ENCODE peak calls at places on chromosomes 11 and 22, in ten cellular contexts. One of them, this sample, is unnamed.

GRCh38 chr11:32852142-32852541 is 22.4 kb downstream of the PRRG4 start:
- DNase-seq in activated CD4-positive, alpha-beta memory T cell treated with anti-CD3 and anti-CD28 coated beads, Interleukin-2, amount 10 ng/mL, durations not matched to agents 7 days and 5 days: no peak
- DNase-seq in fibroblast of lung: peak; percentile 30
- DNase-seq in AG04449: no peak
- DNase-seq in omental fat pad: no peak
- DNase-seq in ecto neural progenitor cell: no peak
- DNase-seq in NCI-H460: no peak
- DNase-seq in T47D: no peak
- DNase-seq in activated naive CD8-positive, alpha-beta T cell treated with anti-CD3 and anti-CD28 coated beads for 36 hours: no peak
- DNase-seq in CD8-positive, alpha-beta memory T cell: no peak
- DNase-seq in this sample: no peak

GRCh38 chr22:23281053-23281405 is 100.7 kb downstream of the BCR start:
- DNase-seq in activated CD4-positive, alpha-beta memory T cell treated with anti-CD3 and anti-CD28 coated beads, Interleukin-2, amount 10 ng/mL, durations not matched to agents 7 days and 5 days: no peak
- DNase-seq in fibroblast of lung: no peak
- DNase-seq in AG04449: no peak
- DNase-seq in omental fat pad: no peak
- DNase-seq in ecto neural progenitor cell: no peak
- DNase-seq in NCI-H460: no peak
- DNase-seq in T47D: no peak
- DNase-seq in activated naive CD8-positive, alpha-beta T cell treated with anti-CD3 and anti-CD28 coated beads for 36 hours: no peak
- DNase-seq in CD8-positive, alpha-beta memory T cell: no peak
- DNase-seq in this sample: no peak

GRCh38 chr11:1669546-1670218 is 27.3 kb upstream of the KRTAP5-6 start:
- DNase-seq in activated CD4-positive, alpha-beta memory T cell treated with anti-CD3 and anti-CD28 coated beads, Interleukin-2, amount 10 ng/mL, durations not matched to agents 7 days and 5 days: no peak
- DNase-seq in fibroblast of lung: no peak
- DNase-seq in AG04449: no peak
- DNase-seq in omental fat pad: no peak
- DNase-seq in ecto neural progenitor cell: no peak
- DNase-seq in NCI-H460: no peak
- DNase-seq in T47D: no peak
- DNase-seq in activated naive CD8-positive, alpha-beta T cell treated with anti-CD3 and anti-CD28 coated beads for 36 hours: no peak
- DNase-seq in CD8-positive, alpha-beta memory T cell: no peak
- DNase-seq in this sample: no peak

GRCh38 chr11:126636911-126637799 is 281.7 kb downstream of the ST3GAL4 start:
- DNase-seq in activated CD4-positive, alpha-beta memory T cell treated with anti-CD3 and anti-CD28 coated beads, Interleukin-2, amount 10 ng/mL, durations not matched to agents 7 days and 5 days: no peak
- DNase-seq in fibroblast of lung: no peak
- DNase-seq in AG04449: peak; percentile 69
- DNase-seq in omental fat pad: no peak
- DNase-seq in ecto neural progenitor cell: no peak
- DNase-seq in NCI-H460: no peak
- DNase-seq in T47D: no peak
- DNase-seq in activated naive CD8-positive, alpha-beta T cell treated with anti-CD3 and anti-CD28 coated beads for 36 hours: no peak
- DNase-seq in CD8-positive, alpha-beta memory T cell: no peak
- DNase-seq in this sample: no peak

GRCh38 chr22:29813563-29813962 is 24.5 kb downstream of the ASCC2 start:
- DNase-seq in activated CD4-positive, alpha-beta memory T cell treated with anti-CD3 and anti-CD28 coated beads, Interleukin-2, amount 10 ng/mL, durations not matched to agents 7 days and 5 days: no peak
- DNase-seq in fibroblast of lung: peak; percentile 25
- DNase-seq in AG04449: no peak
- DNase-seq in omental fat pad: no peak
- DNase-seq in ecto neural progenitor cell: no peak
- DNase-seq in NCI-H460: no peak
- DNase-seq in T47D: no peak
- DNase-seq in activated naive CD8-positive, alpha-beta T cell treated with anti-CD3 and anti-CD28 coated beads for 36 hours: no peak
- DNase-seq in CD8-positive, alpha-beta memory T cell: no peak
- DNase-seq in this sample: no peak

GRCh38 chr11:66488957-66489356 is 8.7 kb downstream of the DPP3 start:
- DNase-seq in activated CD4-positive, alpha-beta memory T cell treated with anti-CD3 and anti-CD28 coated beads, Interleukin-2, amount 10 ng/mL, durations not matched to agents 7 days and 5 days: no peak
- DNase-seq in fibroblast of lung: no peak
- DNase-seq in AG04449: no peak
- DNase-seq in omental fat pad: no peak
- DNase-seq in ecto neural progenitor cell: no peak
- DNase-seq in NCI-H460: no peak
- DNase-seq in T47D: no peak
- DNase-seq in activated naive CD8-positive, alpha-beta T cell treated with anti-CD3 and anti-CD28 coated beads for 36 hours: no peak
- DNase-seq in CD8-positive, alpha-beta memory T cell: no peak
- DNase-seq in this sample: no peak

GRCh38 chr11:95923441-95923729 is 522 bp downstream of the MTMR2 start:
- DNase-seq in activated CD4-positive, alpha-beta memory T cell treated with anti-CD3 and anti-CD28 coated beads, Interleukin-2, amount 10 ng/mL, durations not matched to agents 7 days and 5 days: no peak
- DNase-seq in fibroblast of lung: peak; percentile 34
- DNase-seq in AG04449: no peak
- DNase-seq in omental fat pad: no peak
- DNase-seq in ecto neural progenitor cell: no peak
- DNase-seq in NCI-H460: no peak
- DNase-seq in T47D: no peak
- DNase-seq in activated naive CD8-positive, alpha-beta T cell treated with anti-CD3 and anti-CD28 coated beads for 36 hours: no peak
- DNase-seq in CD8-positive, alpha-beta memory T cell: no peak
- DNase-seq in this sample: no peak

GRCh38 chr11:120219935-120220746 is 9.3 kb downstream of the OAF start:
- DNase-seq in activated CD4-positive, alpha-beta memory T cell treated with anti-CD3 and anti-CD28 coated beads, Interleukin-2, amount 10 ng/mL, durations not matched to agents 7 days and 5 days: no peak
- DNase-seq in fibroblast of lung: no peak
- DNase-seq in AG04449: no peak
- DNase-seq in omental fat pad: no peak
- DNase-seq in ecto neural progenitor cell: no peak
- DNase-seq in NCI-H460: no peak
- DNase-seq in T47D: no peak
- DNase-seq in activated naive CD8-positive, alpha-beta T cell treated with anti-CD3 and anti-CD28 coated beads for 36 hours: no peak
- DNase-seq in CD8-positive, alpha-beta memory T cell: no peak
- DNase-seq in this sample: no peak

GRCh38 chr11:944711-945470 is 19.2 kb downstream of the AP2A2 start:
- DNase-seq in activated CD4-positive, alpha-beta memory T cell treated with anti-CD3 and anti-CD28 coated beads, Interleukin-2, amount 10 ng/mL, durations not matched to agents 7 days and 5 days: no peak
- DNase-seq in fibroblast of lung: peak; percentile 62
- DNase-seq in AG04449: no peak
- DNase-seq in omental fat pad: no peak
- DNase-seq in ecto neural progenitor cell: peak; percentile 69
- DNase-seq in NCI-H460: no peak
- DNase-seq in T47D: no peak
- DNase-seq in activated naive CD8-positive, alpha-beta T cell treated with anti-CD3 and anti-CD28 coated beads for 36 hours: no peak
- DNase-seq in CD8-positive, alpha-beta memory T cell: no peak
- DNase-seq in this sample: no peak

GRCh38 chr11:65833297-65834030 is at the start of gene SNX32:
- DNase-seq in activated CD4-positive, alpha-beta memory T cell treated with anti-CD3 and anti-CD28 coated beads, Interleukin-2, amount 10 ng/mL, durations not matched to agents 7 days and 5 days: peak; percentile 96
- DNase-seq in fibroblast of lung: peak; percentile 93
- DNase-seq in AG04449: no peak
- DNase-seq in omental fat pad: peak; percentile 89
- DNase-seq in ecto neural progenitor cell: peak; percentile 98
- DNase-seq in NCI-H460: no peak
- DNase-seq in T47D: no peak
- DNase-seq in activated naive CD8-positive, alpha-beta T cell treated with anti-CD3 and anti-CD28 coated beads for 36 hours: peak; percentile 96
- DNase-seq in CD8-positive, alpha-beta memory T cell: peak; percentile 90
- DNase-seq in this sample: peak; percentile 95

GRCh38 chr11:124834526-124835190 is 30.6 kb upstream of the ROBO3 start:
- DNase-seq in activated CD4-positive, alpha-beta memory T cell treated with anti-CD3 and anti-CD28 coated beads, Interleukin-2, amount 10 ng/mL, durations not matched to agents 7 days and 5 days: no peak
- DNase-seq in fibroblast of lung: no peak
- DNase-seq in AG04449: no peak
- DNase-seq in omental fat pad: no peak
- DNase-seq in ecto neural progenitor cell: no peak
- DNase-seq in NCI-H460: no peak
- DNase-seq in T47D: no peak
- DNase-seq in activated naive CD8-positive, alpha-beta T cell treated with anti-CD3 and anti-CD28 coated beads for 36 hours: no peak
- DNase-seq in CD8-positive, alpha-beta memory T cell: no peak
- DNase-seq in this sample: no peak

GRCh38 chr11:65053826-65054503 is 4.4 kb downstream of the NAALADL1 start:
- DNase-seq in activated CD4-positive, alpha-beta memory T cell treated with anti-CD3 and anti-CD28 coated beads, Interleukin-2, amount 10 ng/mL, durations not matched to agents 7 days and 5 days: no peak
- DNase-seq in fibroblast of lung: no peak
- DNase-seq in AG04449: no peak
- DNase-seq in omental fat pad: no peak
- DNase-seq in ecto neural progenitor cell: no peak
- DNase-seq in NCI-H460: no peak
- DNase-seq in T47D: no peak
- DNase-seq in activated naive CD8-positive, alpha-beta T cell treated with anti-CD3 and anti-CD28 coated beads for 36 hours: no peak
- DNase-seq in CD8-positive, alpha-beta memory T cell: no peak
- DNase-seq in this sample: no peak

GRCh38 chr11:70431611-70432010 is 33.3 kb downstream of the CTTN start:
- DNase-seq in activated CD4-positive, alpha-beta memory T cell treated with anti-CD3 and anti-CD28 coated beads, Interleukin-2, amount 10 ng/mL, durations not matched to agents 7 days and 5 days: no peak
- DNase-seq in fibroblast of lung: no peak
- DNase-seq in AG04449: no peak
- DNase-seq in omental fat pad: no peak
- DNase-seq in ecto neural progenitor cell: no peak
- DNase-seq in NCI-H460: no peak
- DNase-seq in T47D: no peak
- DNase-seq in activated naive CD8-positive, alpha-beta T cell treated with anti-CD3 and anti-CD28 coated beads for 36 hours: no peak
- DNase-seq in CD8-positive, alpha-beta memory T cell: no peak
- DNase-seq in this sample: no peak

GRCh38 chr11:100080401-100080800 is 606.7 kb upstream of the ARHGAP42 start:
- DNase-seq in activated CD4-positive, alpha-beta memory T cell treated with anti-CD3 and anti-CD28 coated beads, Interleukin-2, amount 10 ng/mL, durations not matched to agents 7 days and 5 days: no peak
- DNase-seq in fibroblast of lung: no peak
- DNase-seq in AG04449: no peak
- DNase-seq in omental fat pad: no peak
- DNase-seq in ecto neural progenitor cell: no peak
- DNase-seq in NCI-H460: no peak
- DNase-seq in T47D: no peak
- DNase-seq in activated naive CD8-positive, alpha-beta T cell treated with anti-CD3 and anti-CD28 coated beads for 36 hours: no peak
- DNase-seq in CD8-positive, alpha-beta memory T cell: no peak
- DNase-seq in this sample: no peak

GRCh38 chr11:36405585-36406367 is 104.3 kb downstream of the TRAF6 start:
- DNase-seq in activated CD4-positive, alpha-beta memory T cell treated with anti-CD3 and anti-CD28 coated beads, Interleukin-2, amount 10 ng/mL, durations not matched to agents 7 days and 5 days: no peak
- DNase-seq in fibroblast of lung: no peak
- DNase-seq in AG04449: no peak
- DNase-seq in omental fat pad: no peak
- DNase-seq in ecto neural progenitor cell: no peak
- DNase-seq in NCI-H460: no peak
- DNase-seq in T47D: no peak
- DNase-seq in activated naive CD8-positive, alpha-beta T cell treated with anti-CD3 and anti-CD28 coated beads for 36 hours: no peak
- DNase-seq in CD8-positive, alpha-beta memory T cell: no peak
- DNase-seq in this sample: no peak

GRCh38 chr11:71130106-71130505 is 122.3 kb downstream of the SHANK2 start:
- DNase-seq in activated CD4-positive, alpha-beta memory T cell treated with anti-CD3 and anti-CD28 coated beads, Interleukin-2, amount 10 ng/mL, durations not matched to agents 7 days and 5 days: no peak
- DNase-seq in fibroblast of lung: no peak
- DNase-seq in AG04449: no peak
- DNase-seq in omental fat pad: no peak
- DNase-seq in ecto neural progenitor cell: no peak
- DNase-seq in NCI-H460: no peak
- DNase-seq in T47D: no peak
- DNase-seq in activated naive CD8-positive, alpha-beta T cell treated with anti-CD3 and anti-CD28 coated beads for 36 hours: no peak
- DNase-seq in CD8-positive, alpha-beta memory T cell: no peak
- DNase-seq in this sample: no peak

GRCh38 chr11:75427181-75427580 is 5.8 kb downstream of the KLHL35 start:
- DNase-seq in activated CD4-positive, alpha-beta memory T cell treated with anti-CD3 and anti-CD28 coated beads, Interleukin-2, amount 10 ng/mL, durations not matched to agents 7 days and 5 days: no peak
- DNase-seq in fibroblast of lung: no peak
- DNase-seq in AG04449: no peak
- DNase-seq in omental fat pad: no peak
- DNase-seq in ecto neural progenitor cell: no peak
- DNase-seq in NCI-H460: no peak
- DNase-seq in T47D: no peak
- DNase-seq in activated naive CD8-positive, alpha-beta T cell treated with anti-CD3 and anti-CD28 coated beads for 36 hours: no peak
- DNase-seq in CD8-positive, alpha-beta memory T cell: no peak
- DNase-seq in this sample: no peak

GRCh38 chr11:62599909-62600308 is 1.8 kb downstream of the MTA2 start:
- DNase-seq in activated CD4-positive, alpha-beta memory T cell treated with anti-CD3 and anti-CD28 coated beads, Interleukin-2, amount 10 ng/mL, durations not matched to agents 7 days and 5 days: no peak
- DNase-seq in fibroblast of lung: no peak
- DNase-seq in AG04449: no peak
- DNase-seq in omental fat pad: no peak
- DNase-seq in ecto neural progenitor cell: no peak
- DNase-seq in NCI-H460: no peak
- DNase-seq in T47D: no peak
- DNase-seq in activated naive CD8-positive, alpha-beta T cell treated with anti-CD3 and anti-CD28 coated beads for 36 hours: peak; percentile 25
- DNase-seq in CD8-positive, alpha-beta memory T cell: no peak
- DNase-seq in this sample: no peak

GRCh38 chr11:78231962-78232459 is 43.3 kb downstream of the USP35 start:
- DNase-seq in activated CD4-positive, alpha-beta memory T cell treated with anti-CD3 and anti-CD28 coated beads, Interleukin-2, amount 10 ng/mL, durations not matched to agents 7 days and 5 days: no peak
- DNase-seq in fibroblast of lung: peak; percentile 80
- DNase-seq in AG04449: no peak
- DNase-seq in omental fat pad: no peak
- DNase-seq in ecto neural progenitor cell: no peak
- DNase-seq in NCI-H460: no peak
- DNase-seq in T47D: no peak
- DNase-seq in activated naive CD8-positive, alpha-beta T cell treated with anti-CD3 and anti-CD28 coated beads for 36 hours: no peak
- DNase-seq in CD8-positive, alpha-beta memory T cell: no peak
- DNase-seq in this sample: no peak

GRCh38 chr11:77590194-77590591 is 440 bp downstream of the AQP11 start:
- DNase-seq in activated CD4-positive, alpha-beta memory T cell treated with anti-CD3 and anti-CD28 coated beads, Interleukin-2, amount 10 ng/mL, durations not matched to agents 7 days and 5 days: peak; percentile 25
- DNase-seq in fibroblast of lung: peak; percentile 46
- DNase-seq in AG04449: no peak
- DNase-seq in omental fat pad: no peak
- DNase-seq in ecto neural progenitor cell: no peak
- DNase-seq in NCI-H460: no peak
- DNase-seq in T47D: peak; percentile 60
- DNase-seq in activated naive CD8-positive, alpha-beta T cell treated with anti-CD3 and anti-CD28 coated beads for 36 hours: no peak
- DNase-seq in CD8-positive, alpha-beta memory T cell: no peak
- DNase-seq in this sample: no peak

GRCh38 chr11:11845066-11845465 is 3.3 kb downstream of the USP47 start:
- DNase-seq in activated CD4-positive, alpha-beta memory T cell treated with anti-CD3 and anti-CD28 coated beads, Interleukin-2, amount 10 ng/mL, durations not matched to agents 7 days and 5 days: no peak
- DNase-seq in fibroblast of lung: no peak
- DNase-seq in AG04449: no peak
- DNase-seq in omental fat pad: no peak
- DNase-seq in ecto neural progenitor cell: no peak
- DNase-seq in NCI-H460: no peak
- DNase-seq in T47D: peak; percentile 11
- DNase-seq in activated naive CD8-positive, alpha-beta T cell treated with anti-CD3 and anti-CD28 coated beads for 36 hours: no peak
- DNase-seq in CD8-positive, alpha-beta memory T cell: no peak
- DNase-seq in this sample: no peak

GRCh38 chr11:6919698-6920097 is 1.1 kb upstream of the OR2D3 start:
- DNase-seq in activated CD4-positive, alpha-beta memory T cell treated with anti-CD3 and anti-CD28 coated beads, Interleukin-2, amount 10 ng/mL, durations not matched to agents 7 days and 5 days: no peak
- DNase-seq in fibroblast of lung: no peak
- DNase-seq in AG04449: no peak
- DNase-seq in omental fat pad: no peak
- DNase-seq in ecto neural progenitor cell: no peak
- DNase-seq in NCI-H460: no peak
- DNase-seq in T47D: no peak
- DNase-seq in activated naive CD8-positive, alpha-beta T cell treated with anti-CD3 and anti-CD28 coated beads for 36 hours: no peak
- DNase-seq in CD8-positive, alpha-beta memory T cell: no peak
- DNase-seq in this sample: no peak

GRCh38 chr11:114280696-114281095 is 15.5 kb upstream of the NNMT start:
- DNase-seq in activated CD4-positive, alpha-beta memory T cell treated with anti-CD3 and anti-CD28 coated beads, Interleukin-2, amount 10 ng/mL, durations not matched to agents 7 days and 5 days: no peak
- DNase-seq in fibroblast of lung: peak; percentile 81
- DNase-seq in AG04449: no peak
- DNase-seq in omental fat pad: no peak
- DNase-seq in ecto neural progenitor cell: peak; percentile 84
- DNase-seq in NCI-H460: no peak
- DNase-seq in T47D: peak; percentile 45
- DNase-seq in activated naive CD8-positive, alpha-beta T cell treated with anti-CD3 and anti-CD28 coated beads for 36 hours: peak; percentile 8
- DNase-seq in CD8-positive, alpha-beta memory T cell: no peak
- DNase-seq in this sample: peak; percentile 88

GRCh38 chr22:32410459-32410858 is 1.6 kb downstream of the RTCB start:
- DNase-seq in activated CD4-positive, alpha-beta memory T cell treated with anti-CD3 and anti-CD28 coated beads, Interleukin-2, amount 10 ng/mL, durations not matched to agents 7 days and 5 days: no peak
- DNase-seq in fibroblast of lung: no peak
- DNase-seq in AG04449: no peak
- DNase-seq in omental fat pad: no peak
- DNase-seq in ecto neural progenitor cell: no peak
- DNase-seq in NCI-H460: no peak
- DNase-seq in T47D: no peak
- DNase-seq in activated naive CD8-positive, alpha-beta T cell treated with anti-CD3 and anti-CD28 coated beads for 36 hours: no peak
- DNase-seq in CD8-positive, alpha-beta memory T cell: no peak
- DNase-seq in this sample: no peak

GRCh38 chr11:35823742-35824298 is 120.0 kb upstream of the LDLRAD3 start:
- DNase-seq in activated CD4-positive, alpha-beta memory T cell treated with anti-CD3 and anti-CD28 coated beads, Interleukin-2, amount 10 ng/mL, durations not matched to agents 7 days and 5 days: no peak
- DNase-seq in fibroblast of lung: no peak
- DNase-seq in AG04449: no peak
- DNase-seq in omental fat pad: no peak
- DNase-seq in ecto neural progenitor cell: no peak
- DNase-seq in NCI-H460: no peak
- DNase-seq in T47D: no peak
- DNase-seq in activated naive CD8-positive, alpha-beta T cell treated with anti-CD3 and anti-CD28 coated beads for 36 hours: no peak
- DNase-seq in CD8-positive, alpha-beta memory T cell: no peak
- DNase-seq in this sample: no peak

GRCh38 chr11:130911306-130911705 is 5.0 kb downstream of the SNX19 start:
- DNase-seq in activated CD4-positive, alpha-beta memory T cell treated with anti-CD3 and anti-CD28 coated beads, Interleukin-2, amount 10 ng/mL, durations not matched to agents 7 days and 5 days: no peak
- DNase-seq in fibroblast of lung: no peak
- DNase-seq in AG04449: no peak
- DNase-seq in omental fat pad: no peak
- DNase-seq in ecto neural progenitor cell: no peak
- DNase-seq in NCI-H460: no peak
- DNase-seq in T47D: no peak
- DNase-seq in activated naive CD8-positive, alpha-beta T cell treated with anti-CD3 and anti-CD28 coated beads for 36 hours: no peak
- DNase-seq in CD8-positive, alpha-beta memory T cell: no peak
- DNase-seq in this sample: no peak

GRCh38 chr22:48483764-48484528 is 1343.7 kb downstream of the BRD1 start:
- DNase-seq in activated CD4-positive, alpha-beta memory T cell treated with anti-CD3 and anti-CD28 coated beads, Interleukin-2, amount 10 ng/mL, durations not matched to agents 7 days and 5 days: no peak
- DNase-seq in fibroblast of lung: no peak
- DNase-seq in AG04449: no peak
- DNase-seq in omental fat pad: no peak
- DNase-seq in ecto neural progenitor cell: peak; percentile 39
- DNase-seq in NCI-H460: no peak
- DNase-seq in T47D: no peak
- DNase-seq in activated naive CD8-positive, alpha-beta T cell treated with anti-CD3 and anti-CD28 coated beads for 36 hours: no peak
- DNase-seq in CD8-positive, alpha-beta memory T cell: no peak
- DNase-seq in this sample: no peak

GRCh38 chr22:46984751-46985506 is 222.5 kb downstream of the TBC1D22A start:
- DNase-seq in activated CD4-positive, alpha-beta memory T cell treated with anti-CD3 and anti-CD28 coated beads, Interleukin-2, amount 10 ng/mL, durations not matched to agents 7 days and 5 days: no peak
- DNase-seq in fibroblast of lung: peak; percentile 62
- DNase-seq in AG04449: peak; percentile 31
- DNase-seq in omental fat pad: no peak
- DNase-seq in ecto neural progenitor cell: no peak
- DNase-seq in NCI-H460: no peak
- DNase-seq in T47D: no peak
- DNase-seq in activated naive CD8-positive, alpha-beta T cell treated with anti-CD3 and anti-CD28 coated beads for 36 hours: no peak
- DNase-seq in CD8-positive, alpha-beta memory T cell: no peak
- DNase-seq in this sample: no peak